ENCODE peak calls at places on chromosomes 13 and 19, in four cellular contexts. H is fibroblast of lung, O is K562, G is H1. K is an unnamed sample. For H3K4me1, the result is how much of the 10 kb centered on the place peaks cover.

GRCh38 chr13:100490692-100491091 is 97.9 kb downstream of the GGACT start:
- DNase-seq in H (peak), O (no peak), G (peak), K (peak)

GRCh38 chr13:51342706-51343105 is 3.2 kb downstream of the SERPINE3 start:
- DNase-seq in H (peak), O (no peak), G (no peak), K (no peak)

GRCh38 chr13:100269837-100270236 is 180.9 kb downstream of the PCCA start:
- DNase-seq in H (peak), O (no peak), G (no peak), K (no peak)

GRCh38 chr19:35079826-35080225 is 35.8 kb upstream of the FXYD3 start:
- DNase-seq in H (no peak), O (no peak), G (no peak), K (no peak)

GRCh38 chr13:95298971-95299627 is 2.2 kb downstream of the ABCC4 start:
- DNase-seq in H (peak), O (no peak), G (no peak), K (no peak)

GRCh38 chr19:20664917-20665781 is 3.8 kb upstream of the ZNF626 start:
- DNase-seq in H (peak), O (no peak), G (no peak), K (peak)

GRCh38 chr13:26923824-26924605 is 163.4 kb upstream of the GPR12 start:
- DNase-seq in H (peak), O (no peak), G (no peak), K (no peak)

GRCh38 chr13:20558982-20559381 is 8.0 kb upstream of the IFT88 start:
- DNase-seq in H (no peak), O (no peak), G (no peak), K (no peak)

GRCh38 chr19:40466219-40467006 is at the start of gene SPTBN4:
- DNase-seq in H (no peak), O (no peak), G (peak), K (peak)

GRCh38 chr19:43450545-43450997 is 14.8 kb downstream of the LYPD3 start:
- DNase-seq in H (peak), O (no peak), G (no peak), K (no peak)

GRCh38 chr19:15247107-15248014 is 15.1 kb upstream of the EPHX3 start:
- DNase-seq in H (no peak), O (no peak), G (no peak), K (no peak)

GRCh38 chr13:109348514-109349340 is 437.7 kb downstream of the IRS2 start:
- DNase-seq in H (peak), O (no peak), G (no peak), K (no peak)

GRCh38 chr19:4597975-4598671 is 38.6 kb upstream of the SEMA6B start:
- DNase-seq in H (no peak), O (peak), G (peak), K (peak)

GRCh38 chr13:23544668-23545067 is 25.5 kb upstream of the TNFRSF19 start:
- DNase-seq in H (no peak), O (no peak), G (no peak), K (no peak)

GRCh38 chr19:41323430-41324125 is 13.6 kb downstream of the CCDC97 start:
- DNase-seq in H (peak), O (peak), G (no peak), K (no peak)

GRCh38 chr19:45153339-45154063 is 7.3 kb downstream of the NKPD1 start:
- DNase-seq in H (peak), O (peak), G (peak), K (peak)

GRCh38 chr13:47564041-47564440 is 437.0 kb downstream of the SUCLA2 start:
- DNase-seq in H (no peak), O (no peak), G (peak), K (peak)

GRCh38 chr13:86906458-86906857 is 764.7 kb upstream of the SLITRK5 start:
- DNase-seq in H (peak), O (no peak), G (no peak), K (no peak)

DNA sequence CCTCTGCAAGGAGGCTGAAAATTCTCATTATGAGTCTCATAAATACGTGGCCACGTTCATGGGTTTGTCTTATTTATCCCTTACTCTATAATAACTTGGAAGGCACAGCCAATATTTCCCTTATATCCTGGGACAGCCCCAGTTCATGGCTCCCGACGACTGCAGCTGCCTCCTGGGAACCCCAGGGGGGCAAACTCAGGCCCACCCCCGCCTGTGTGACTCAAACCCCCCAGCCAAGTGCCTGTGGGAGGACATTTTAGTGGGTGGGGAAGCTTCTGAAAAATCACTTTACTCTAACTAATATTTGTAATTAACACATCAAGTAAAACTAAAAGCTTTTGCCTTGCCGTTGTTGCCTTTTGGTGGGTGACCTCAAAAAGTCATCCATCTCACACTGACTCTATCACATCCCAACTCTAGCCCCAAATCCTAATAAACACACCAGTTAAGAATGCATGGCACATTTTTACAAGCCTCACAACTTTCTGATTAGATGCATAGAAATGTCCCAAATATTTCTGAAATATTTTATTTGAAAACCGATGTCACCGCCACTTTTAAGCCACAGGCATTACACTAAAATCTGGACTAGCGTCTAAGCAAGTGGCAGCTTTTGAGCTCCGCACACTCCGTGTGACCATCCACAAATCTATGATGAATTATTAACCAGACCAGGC is 14.2 kb downstream of the RASA3 start:
- DNase-seq in H (no peak), O (no peak), G (no peak), K (no peak)
- H2AFZ ChIP-seq in H (no peak), O (no peak), G (no peak), K (no peak)

GRCh38 chr19:50553134-50553703 is 15.0 kb downstream of the LRRC4B start:
- DNase-seq in H (no peak), O (no peak), G (no peak), K (no peak)

GRCh38 chr19:50552540-50552939 is 15.7 kb downstream of the LRRC4B start:
- DNase-seq in H (no peak), O (no peak), G (no peak), K (no peak)

GRCh38 chr19:50550594-50550966 is 17.7 kb downstream of the LRRC4B start:
- DNase-seq in H (no peak), O (no peak), G (no peak), K (no peak)

GRCh38 chr19:50551034-50551712 is 17.1 kb downstream of the LRRC4B start:
- DNase-seq in H (no peak), O (no peak), G (no peak), K (peak)

DNA sequence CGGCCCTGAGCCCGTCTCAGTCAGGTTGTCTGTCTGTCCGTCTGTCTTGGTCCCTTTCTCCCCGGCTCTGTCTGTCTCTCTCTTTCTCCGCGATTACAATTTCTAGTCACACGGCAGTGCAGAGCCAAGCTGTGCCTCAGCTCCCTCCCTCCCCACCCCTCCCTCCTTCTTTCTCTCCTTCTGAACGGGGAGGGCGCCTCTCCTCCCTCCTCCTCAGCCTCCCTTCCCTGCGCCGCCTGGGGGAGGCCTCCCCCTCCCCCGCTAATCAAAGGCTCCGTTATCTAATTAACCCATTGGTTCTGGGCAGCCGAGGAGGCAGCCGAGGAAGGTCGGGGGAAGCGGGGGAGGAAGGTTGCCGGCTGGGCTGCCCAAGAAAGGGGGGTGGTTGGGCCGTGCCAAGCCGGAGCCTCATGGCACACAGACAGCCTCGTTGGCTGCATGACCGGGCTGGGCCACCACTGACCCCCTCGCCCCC is 16.5 kb downstream of the LRRC4B start:
- DNase-seq in H (no peak), O (peak), G (peak), K (peak)
- TF ChIP-seq EZH2 in H (no peak), O (no peak), G (no peak), K (no peak)

GRCh38 chr13:43046259-43046658 is 22.9 kb downstream of the DNAJC15 start:
- DNase-seq in H (no peak), O (no peak), G (no peak), K (no peak)
- H3K4me1 ChIP-seq in H (under half), O (under half), G (under half), K (under half)

DNA sequence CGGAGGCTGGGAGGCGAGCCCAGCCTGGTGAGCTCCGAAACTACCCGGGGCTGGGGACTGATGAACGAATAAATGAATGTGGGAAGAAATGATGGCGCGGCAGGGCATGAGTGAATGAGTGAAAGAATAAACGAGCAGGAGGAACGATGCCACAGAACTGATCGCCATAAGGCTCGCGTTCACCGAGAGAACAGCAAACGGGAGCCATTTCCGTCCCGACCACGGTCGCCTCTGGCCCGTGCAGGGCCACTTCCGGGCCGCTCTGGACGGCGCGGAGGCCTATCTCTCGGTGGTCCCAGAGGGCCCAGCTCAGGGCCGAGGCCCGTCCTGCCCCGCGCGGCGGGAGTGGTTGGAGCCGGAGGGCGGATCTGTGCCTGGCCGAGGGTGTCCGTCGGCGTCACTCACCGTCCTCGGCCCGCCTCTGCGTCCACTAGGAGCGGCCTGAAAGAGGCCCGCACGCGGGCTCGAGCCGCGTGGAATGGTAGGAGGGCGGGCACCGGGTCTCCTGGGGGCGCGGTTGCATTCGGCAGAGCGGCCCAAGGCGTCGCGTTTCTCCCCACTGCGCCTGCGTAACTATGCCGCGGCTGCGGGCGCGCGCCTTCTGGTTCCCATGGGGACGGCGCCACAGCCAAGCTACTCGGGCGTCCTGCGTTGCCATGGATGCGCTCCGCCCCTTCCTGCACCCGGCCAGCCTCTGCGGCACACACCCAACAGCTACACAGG is at the start of gene ZNF497:
- DNase-seq in H (peak), O (peak), G (peak), K (peak)
- H2AFZ ChIP-seq in H (peak), O (peak), G (peak), K (peak)